ENCODE peak calls at places on chromosomes 7 and 10, in four cellular contexts. U is HFF-Myc, W is brain microvascular endothelial cell, F is fibroblast of the aortic adventitia. M is an unnamed sample.

GRCh38 chr7:147485660-147486210 is 1104.8 kb upstream of the C7orf33 start:
- DNase-seq in U (no peak), W (no peak), F (no peak), M (no peak)

GRCh38 chr10:93753621-93754250 is 4.0 kb upstream of the LGI1 start:
- DNase-seq in U (no peak), W (no peak), F (no peak), M (no peak)

GRCh38 chr7:129950191-129950940 is 2.4 kb downstream of the UBE2H start:
- DNase-seq in U (no peak), W (peak; percentile 21), F (peak; percentile 38), M (no peak)

GRCh38 chr10:6299234-6299633 is 96.5 kb downstream of the PFKFB3 start:
- DNase-seq in U (no peak), W (no peak), F (no peak), M (no peak)

GRCh38 chr10:97508342-97508741 is 9.6 kb downstream of the UBTD1 start:
- DNase-seq in U (no peak), W (peak; percentile 46), F (peak; percentile 70), M (peak; percentile 32)

GRCh38 chr10:101214446-101215396 is 14.5 kb downstream of the LBX1 start:
- DNase-seq in U (no peak), W (no peak), F (peak; percentile 43), M (peak; percentile 16)

GRCh38 chr7:20697351-20697750 is 81.9 kb downstream of the ABCB5 start:
- DNase-seq in U (no peak), W (no peak), F (no peak), M (no peak)

GRCh38 chr10:88979603-88980002 is 11.0 kb upstream of the FAS start:
- DNase-seq in U (no peak), W (no peak), F (no peak), M (no peak)

GRCh38 chr10:71486465-71487114 is 89.9 kb downstream of the CDH23 start:
- DNase-seq in U (no peak), W (peak; percentile 58), F (peak; percentile 47), M (no peak)

GRCh38 chr7:111312966-111313365 is 222.0 kb downstream of the LRRN3 start:
- DNase-seq in U (peak; percentile 1), W (peak; percentile 14), F (peak; percentile 14), M (no peak)

GRCh38 chr10:18010050-18010449 is 58.3 kb downstream of the SLC39A12 start:
- DNase-seq in U (no peak), W (no peak), F (peak; percentile 58), M (no peak)

GRCh38 chr10:78044699-78045098 is 11.0 kb downstream of the RPS24 start:
- DNase-seq in U (no peak), W (no peak), F (no peak), M (no peak)

GRCh38 chr7:73830872-73831655 is at the start of gene CLDN4:
- DNase-seq in U (no peak), W (no peak), F (no peak), M (no peak)

GRCh38 chr10:49322371-49323170 is 23.6 kb downstream of the C10orf71 start:
- DNase-seq in U (no peak), W (no peak), F (no peak), M (no peak)

GRCh38 chr10:44864042-44864436 is 47.1 kb upstream of the TMEM72 start:
- DNase-seq in U (no peak), W (no peak), F (no peak), M (no peak)

GRCh38 chr7:113283861-113284260 is 165.5 kb upstream of the SMIM30 start:
- DNase-seq in U (no peak), W (peak; percentile 45), F (peak; percentile 58), M (no peak)

GRCh38 chr7:113292105-113292504 is 173.8 kb upstream of the SMIM30 start:
- DNase-seq in U (no peak), W (no peak), F (no peak), M (no peak)

GRCh38 chr7:113285411-113285810 is 167.1 kb upstream of the SMIM30 start:
- DNase-seq in U (no peak), W (no peak), F (no peak), M (no peak)

GRCh38 chr7:113291058-113291457 is 172.7 kb upstream of the SMIM30 start:
- DNase-seq in U (no peak), W (no peak), F (no peak), M (no peak)

DNA sequence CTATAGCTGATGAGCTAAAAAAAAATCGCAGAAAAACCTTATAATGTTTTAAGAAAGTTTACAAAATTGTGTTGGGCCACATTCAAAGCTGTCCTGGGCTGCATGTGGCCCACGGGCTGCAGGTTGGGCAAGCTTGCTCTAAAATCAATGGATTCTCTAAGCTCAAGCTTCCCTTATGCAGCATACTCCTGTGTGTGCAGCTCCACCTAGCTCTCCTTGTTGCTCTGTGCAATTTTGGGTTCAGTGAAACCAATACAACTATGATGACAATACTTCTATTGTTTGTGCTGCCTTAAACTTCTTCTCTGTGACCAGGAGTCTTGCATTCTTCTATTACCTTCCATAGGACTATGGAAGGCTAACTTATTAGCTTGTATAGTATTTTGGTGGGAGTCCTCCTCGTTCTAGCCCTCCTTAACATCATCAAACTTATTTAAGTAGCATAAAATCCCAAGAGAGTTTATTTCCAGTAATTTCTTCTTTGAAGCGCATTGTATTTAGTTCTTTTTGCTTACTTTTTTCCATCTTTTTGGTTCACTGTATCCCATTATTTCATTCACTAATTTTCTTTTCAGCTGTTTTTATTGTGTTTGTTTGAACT is 170.9 kb upstream of the SMIM30 start:
- DNase-seq in U (peak; percentile 11), W (peak; percentile 53), F (peak; percentile 69), M (peak; percentile 11)
- TF ChIP-seq CTCF in U (peak; percentile 52), W (peak; percentile 82), F (peak; percentile 82), M (peak; percentile 57)

GRCh38 chr7:99928994-99929729 is at the start of gene GJC3:
- DNase-seq in U (peak; percentile 26), W (peak; percentile 34), F (peak; percentile 47), M (no peak)
- TF ChIP-seq CTCF in U (peak; percentile 27), W (peak; percentile 56), F (peak; percentile 45), M (peak; percentile 36)

DNA sequence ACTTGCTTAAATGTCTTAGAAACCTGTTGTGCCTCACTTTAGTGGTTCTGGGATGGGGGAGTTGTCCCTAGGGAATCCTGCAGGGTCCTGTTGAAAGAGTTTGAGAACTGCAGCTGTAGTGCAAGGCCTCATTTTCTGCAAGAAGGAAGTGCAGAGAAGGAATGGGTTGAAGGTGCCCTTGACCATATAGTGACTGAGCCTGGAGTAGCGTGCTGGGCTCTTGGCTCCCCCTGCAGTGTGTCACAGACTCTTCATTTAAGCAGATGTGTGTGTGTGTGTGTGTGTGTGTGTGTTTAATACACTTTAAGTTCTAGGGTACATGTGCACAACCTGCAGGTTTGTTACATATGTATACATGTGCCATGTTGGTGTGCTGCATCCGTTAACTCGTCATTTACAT is 92.2 kb downstream of the GRK5 start:
- DNase-seq in U (no peak), W (no peak), F (peak; percentile 40), M (no peak)
- TF ChIP-seq CTCF in U (no peak), W (peak; percentile 16), F (no peak), M (no peak)

GRCh38 chr10:62851449-62851848 is 35.3 kb upstream of the EGR2 start:
- DNase-seq in U (no peak), W (no peak), F (peak; percentile 17), M (no peak)
- TF ChIP-seq CTCF in U (peak; percentile 38), W (peak; percentile 53), F (no peak), M (peak; percentile 13)

GRCh38 chr7:132899833-132900232 is 182.1 kb downstream of the CHCHD3 start:
- DNase-seq in U (no peak), W (no peak), F (no peak), M (no peak)
- TF ChIP-seq CTCF in U (no peak), W (peak; percentile 18), F (no peak), M (no peak)

DNA sequence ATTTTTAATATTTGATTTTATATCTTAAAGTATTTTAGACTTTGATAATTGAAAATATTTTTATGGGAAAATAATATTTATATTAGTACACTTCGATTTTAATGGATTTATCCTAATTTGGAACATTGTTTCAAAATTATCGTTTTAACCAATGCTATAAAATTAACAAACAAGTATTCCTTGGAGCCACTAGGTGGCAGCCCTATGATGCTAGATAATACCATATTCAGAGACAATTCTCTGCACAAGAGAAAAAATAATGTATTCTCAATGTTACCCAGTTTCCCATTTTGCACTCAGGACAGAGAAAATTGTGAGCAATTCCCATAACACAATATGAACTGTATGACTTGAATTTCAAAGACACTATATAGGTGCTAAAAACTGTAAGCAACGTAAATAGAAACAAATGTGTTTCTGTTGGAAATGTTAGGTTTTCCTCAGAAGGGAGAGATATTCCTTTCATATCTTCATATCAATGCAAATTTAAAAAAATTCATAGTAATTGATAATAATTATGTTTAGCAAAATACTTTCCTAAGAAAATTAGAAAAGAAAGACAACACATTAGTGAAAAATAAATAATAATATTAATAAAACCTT is 237.8 kb downstream of the SEMA3E start:
- DNase-seq in U (peak; percentile 11), W (peak; percentile 16), F (peak; percentile 78), M (peak; percentile 32)
- TF ChIP-seq CTCF in U (peak; percentile 46), W (peak; percentile 50), F (peak; percentile 66), M (peak; percentile 53)

GRCh38 chr7:5430612-5430947 is 6.9 kb upstream of the TNRC18 start:
- DNase-seq in U (no peak), W (no peak), F (no peak), M (no peak)

GRCh38 chr7:5429857-5430611 is 6.4 kb upstream of the TNRC18 start:
- DNase-seq in U (no peak), W (no peak), F (peak; percentile 68), M (no peak)

GRCh38 chr7:5429253-5429856 is 5.7 kb upstream of the TNRC18 start:
- DNase-seq in U (no peak), W (no peak), F (peak; percentile 37), M (peak; percentile 81)

GRCh38 chr7:5426226-5426475 is 2.5 kb upstream of the TNRC18 start:
- DNase-seq in U (no peak), W (peak; percentile 45), F (peak; percentile 62), M (no peak)

GRCh38 chr7:5428470-5429252 is 5.0 kb upstream of the TNRC18 start:
- DNase-seq in U (no peak), W (peak; percentile 85), F (peak; percentile 93), M (peak; percentile 73)
- TF ChIP-seq CTCF in U (no peak), W (peak; percentile 45), F (peak; percentile 37), M (no peak)

DNA sequence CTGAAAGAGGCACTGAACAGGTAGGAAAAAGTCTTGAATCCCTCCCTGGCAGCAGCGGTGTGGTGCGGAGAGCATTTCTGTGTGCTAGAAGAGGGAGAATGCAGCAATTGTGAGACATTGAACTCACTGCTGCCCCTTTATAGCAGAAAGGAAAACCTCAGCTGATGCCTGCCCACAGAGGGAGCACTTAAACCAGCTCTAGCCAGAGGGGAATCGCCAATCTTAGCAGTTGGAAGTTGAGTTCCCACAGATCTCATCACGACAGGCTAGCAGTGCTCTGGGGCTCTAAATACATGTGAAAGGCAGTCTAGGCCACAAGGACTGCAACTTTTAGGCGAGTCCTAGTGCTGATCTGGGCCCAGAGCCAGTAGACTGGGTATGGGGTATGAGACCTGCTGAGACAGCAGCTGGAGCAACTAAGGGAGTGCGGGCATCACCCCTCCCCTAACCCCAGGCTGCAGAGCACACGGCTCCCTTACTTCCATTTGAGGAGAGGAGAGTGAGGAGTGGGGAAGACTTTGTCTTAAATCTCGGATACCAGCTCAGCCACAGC is 25.2 kb upstream of the PRR15 start:
- DNase-seq in U (no peak), W (no peak), F (no peak), M (no peak)
- TF ChIP-seq CTCF in U (no peak), W (peak; percentile 8), F (no peak), M (no peak)

DNA sequence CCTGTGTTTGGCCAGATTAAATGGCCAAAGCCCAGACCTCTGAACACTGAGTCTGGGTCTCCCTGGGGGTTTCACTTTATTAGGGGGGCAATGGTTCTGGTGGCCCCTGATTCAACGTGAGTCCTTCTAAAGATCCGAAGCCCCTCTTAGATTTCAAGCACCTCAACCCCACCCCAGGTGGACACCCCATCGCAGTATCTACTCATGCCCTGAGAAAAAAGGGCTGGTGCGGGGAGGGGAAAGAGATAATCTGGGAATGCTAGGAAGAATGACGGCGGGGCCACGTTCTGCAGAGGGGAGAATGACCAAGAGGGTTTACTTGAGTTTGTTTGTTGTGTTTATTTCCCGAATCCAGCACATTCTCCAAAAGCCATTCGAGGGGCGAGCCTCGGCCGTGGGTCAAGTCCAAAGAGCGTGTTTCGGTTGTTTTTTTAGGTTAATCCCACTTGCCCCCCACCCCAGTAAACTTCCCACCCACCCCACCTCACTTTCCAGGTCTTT is 832 bp downstream of the PDLIM1 start:
- DNase-seq in U (no peak), W (no peak), F (no peak), M (no peak)
- TF ChIP-seq CTCF in U (no peak), W (no peak), F (no peak), M (no peak)